ENCODE peak calls at places on chromosomes 5 and 9, in nine cellular contexts. C, B, U, F, L, K, O, I and N are unnamed samples.

GRCh38 chr5:162567644-162568043 is 500.1 kb downstream of the GABRG2 start:
- DNase-seq in C (no peak), B (no peak), U (no peak), F (no peak), L (no peak), K (no peak), O (no peak), I (no peak), N (no peak)

GRCh38 chr9:132586830-132587483 is 4.6 kb downstream of the BARHL1 start:
- DNase-seq in C (no peak), B (no peak), U (no peak), F (no peak), L (no peak), K (no peak), O (no peak), I (no peak), N (no peak)

GRCh38 chr5:14724633-14725032 is 60.1 kb downstream of the OTULIN start:
- DNase-seq in C (no peak), B (no peak), U (peak), F (no peak), L (peak), K (no peak), O (no peak), I (no peak), N (no peak)

GRCh38 chr9:74078647-74079046 is 418.5 kb upstream of the RORB start:
- DNase-seq in C (no peak), B (no peak), U (no peak), F (no peak), L (no peak), K (no peak), O (no peak), I (no peak), N (no peak)

GRCh38 chr5:124654418-124654817 is 92.0 kb downstream of the ZNF608 start:
- DNase-seq in C (no peak), B (peak), U (no peak), F (no peak), L (no peak), K (no peak), O (no peak), I (peak), N (no peak)

GRCh38 chr9:113403651-113404050 is 2.6 kb upstream of the ALAD start:
- DNase-seq in C (no peak), B (no peak), U (no peak), F (no peak), L (no peak), K (no peak), O (no peak), I (no peak), N (no peak)

GRCh38 chr5:103894882-103895281 is 332.3 kb upstream of the NUDT12 start:
- DNase-seq in C (peak), B (no peak), U (peak), F (no peak), L (no peak), K (peak), O (peak), I (no peak), N (peak)

GRCh38 chr9:36486933-36487481 is 85.7 kb upstream of the MELK start:
- DNase-seq in C (peak), B (no peak), U (peak), F (peak), L (peak), K (no peak), O (no peak), I (no peak), N (no peak)

GRCh38 chr5:126780165-126780827 is 3.4 kb downstream of the LMNB1 start:
- DNase-seq in C (peak), B (peak), U (peak), F (peak), L (no peak), K (peak), O (no peak), I (peak), N (no peak)

GRCh38 chr5:160171656-160172055 is 52.4 kb upstream of the PWWP2A start:
- DNase-seq in C (no peak), B (no peak), U (no peak), F (no peak), L (no peak), K (no peak), O (no peak), I (no peak), N (no peak)

GRCh38 chr9:112655633-112656032 is 62.3 kb downstream of the INIP start:
- DNase-seq in C (no peak), B (no peak), U (no peak), F (no peak), L (no peak), K (no peak), O (no peak), I (no peak), N (no peak)

GRCh38 chr5:139895647-139896046 is 100.0 kb downstream of the PSD2 start:
- DNase-seq in C (no peak), B (no peak), U (peak), F (no peak), L (no peak), K (peak), O (no peak), I (no peak), N (no peak)

GRCh38 chr5:73415617-73416016 is 33.0 kb downstream of the FOXD1 start:
- DNase-seq in C (no peak), B (no peak), U (no peak), F (no peak), L (no peak), K (no peak), O (no peak), I (no peak), N (no peak)

GRCh38 chr9:100785946-100786345 is 208.1 kb downstream of the CAVIN4 start:
- DNase-seq in C (no peak), B (no peak), U (no peak), F (no peak), L (no peak), K (no peak), O (no peak), I (no peak), N (no peak)

GRCh38 chr9:108565651-108566378 is 290.0 kb downstream of the ACTL7B start:
- DNase-seq in C (peak), B (peak), U (peak), F (peak), L (peak), K (peak), O (no peak), I (peak), N (peak)

GRCh38 chr5:150159741-150160179 is 4.1 kb upstream of the PDGFRB start:
- DNase-seq in C (no peak), B (no peak), U (no peak), F (no peak), L (peak), K (no peak), O (no peak), I (no peak), N (no peak)

GRCh38 chr9:87878930-87879603 is 3.6 kb upstream of the SPATA31E1 start:
- DNase-seq in C (no peak), B (no peak), U (no peak), F (no peak), L (no peak), K (no peak), O (no peak), I (no peak), N (no peak)

GRCh38 chr5:109247943-109248342 is 161.8 kb downstream of the PJA2 start:
- DNase-seq in C (no peak), B (no peak), U (no peak), F (no peak), L (no peak), K (no peak), O (no peak), I (no peak), N (no peak)

GRCh38 chr5:88304356-88304755 is 35.7 kb upstream of the TMEM161B start:
- DNase-seq in C (no peak), B (no peak), U (no peak), F (no peak), L (no peak), K (no peak), O (no peak), I (no peak), N (no peak)

GRCh38 chr5:59126665-59127354 is 543.9 kb downstream of the RAB3C start:
- DNase-seq in C (no peak), B (no peak), U (peak), F (no peak), L (no peak), K (no peak), O (no peak), I (peak), N (no peak)

GRCh38 chr5:92268343-92268742 is 885.2 kb upstream of the ARRDC3 start:
- DNase-seq in C (no peak), B (no peak), U (no peak), F (no peak), L (no peak), K (no peak), O (no peak), I (no peak), N (no peak)

GRCh38 chr9:94584555-94584954 is 9.1 kb downstream of the FBP2 start:
- DNase-seq in C (no peak), B (no peak), U (no peak), F (no peak), L (no peak), K (no peak), O (no peak), I (no peak), N (no peak)

GRCh38 chr9:110797611-110798010 is 129.0 kb downstream of the MUSK start:
- DNase-seq in C (no peak), B (no peak), U (no peak), F (no peak), L (no peak), K (no peak), O (no peak), I (no peak), N (no peak)